ENCODE peak calls at places on chromosomes 11 and 22, in four cellular contexts. H is GM12878, W is K562, E is HepG2. A is an unnamed sample.

GRCh38 chr11:1930448-1930802 is 10.9 kb downstream of the TNNT3 start:
- DNase-seq in H (no peak), W (no peak), E (no peak), A (no peak)

GRCh38 chr22:47001288-47001687 is 238.8 kb downstream of the TBC1D22A start:
- DNase-seq in H (peak), W (no peak), E (no peak), A (no peak)

GRCh38 chr11:103936059-103936458 is 100.4 kb upstream of the DDI1 start:
- DNase-seq in H (no peak), W (no peak), E (no peak), A (no peak)

GRCh38 chr11:66720899-66721470 is 8.0 kb downstream of the SPTBN2 start:
- DNase-seq in H (no peak), W (no peak), E (no peak), A (no peak)

GRCh38 chr11:75239551-75240290 is 853 bp upstream of the TPBGL start:
- DNase-seq in H (no peak), W (no peak), E (no peak), A (no peak)

GRCh38 chr11:59822989-59823566 is 12.5 kb upstream of the MRPL16 start:
- DNase-seq in H (no peak), W (peak), E (peak), A (peak)

GRCh38 chr11:63622318-63622717 is 8.1 kb upstream of the PLAAT3 start:
- DNase-seq in H (no peak), W (no peak), E (peak), A (no peak)

GRCh38 chr11:62876712-62877111 is 4.0 kb upstream of the SLC3A2 start:
- DNase-seq in H (no peak), W (no peak), E (no peak), A (no peak)

GRCh38 chr11:19718976-19719375 is 6.3 kb downstream of the NAV2 start:
- DNase-seq in H (no peak), W (no peak), E (no peak), A (no peak)

GRCh38 chr11:125138966-125139365 is 25.6 kb upstream of the PKNOX2 start:
- DNase-seq in H (no peak), W (no peak), E (no peak), A (no peak)

GRCh38 chr11:45984192-45984591 is 61.7 kb downstream of the LARGE2 start:
- DNase-seq in H (no peak), W (no peak), E (no peak), A (peak)

DNA sequence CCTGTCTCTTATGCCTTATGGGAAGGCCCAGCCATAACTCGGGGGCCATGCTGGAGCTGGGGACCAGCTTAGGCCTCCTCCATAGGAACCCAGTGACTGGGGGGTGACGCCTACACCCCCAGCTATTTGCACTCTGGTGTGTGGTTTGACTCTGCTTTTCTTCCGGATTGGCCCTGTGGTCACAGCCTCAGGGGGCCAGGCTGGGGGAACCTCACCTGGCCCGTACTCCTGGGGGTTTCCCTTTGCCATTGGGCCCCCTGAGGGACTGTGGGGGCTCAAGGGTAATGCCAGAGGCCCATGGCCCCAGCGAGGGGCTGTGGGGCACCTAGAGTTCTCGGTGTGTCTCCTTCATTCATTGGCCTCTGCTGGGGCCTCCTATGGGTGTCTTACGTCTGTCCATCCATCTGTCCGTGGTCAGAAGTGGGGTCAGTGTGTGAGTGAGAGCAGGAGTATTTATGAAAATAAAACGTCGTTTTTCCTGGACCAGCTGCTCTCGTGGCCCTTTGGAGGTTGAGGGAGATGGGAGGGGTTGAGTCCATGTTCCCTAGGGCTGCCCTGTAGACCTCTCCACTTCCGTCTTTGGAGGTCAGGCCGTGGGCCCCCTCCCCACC is 6.3 kb upstream of the SH3BP1 start:
- DNase-seq in H (peak), W (no peak), E (no peak), A (no peak)
- TF ChIP-seq TARDBP in H (no peak), W (no peak), E (no peak), A (no peak)

GRCh38 chr11:12189543-12190235 is 79.3 kb downstream of the MICAL2 start:
- DNase-seq in H (no peak), W (no peak), E (no peak), A (no peak)
- TF ChIP-seq SP1 in H (no peak), W (no peak), E (no peak), A (no peak)

DNA sequence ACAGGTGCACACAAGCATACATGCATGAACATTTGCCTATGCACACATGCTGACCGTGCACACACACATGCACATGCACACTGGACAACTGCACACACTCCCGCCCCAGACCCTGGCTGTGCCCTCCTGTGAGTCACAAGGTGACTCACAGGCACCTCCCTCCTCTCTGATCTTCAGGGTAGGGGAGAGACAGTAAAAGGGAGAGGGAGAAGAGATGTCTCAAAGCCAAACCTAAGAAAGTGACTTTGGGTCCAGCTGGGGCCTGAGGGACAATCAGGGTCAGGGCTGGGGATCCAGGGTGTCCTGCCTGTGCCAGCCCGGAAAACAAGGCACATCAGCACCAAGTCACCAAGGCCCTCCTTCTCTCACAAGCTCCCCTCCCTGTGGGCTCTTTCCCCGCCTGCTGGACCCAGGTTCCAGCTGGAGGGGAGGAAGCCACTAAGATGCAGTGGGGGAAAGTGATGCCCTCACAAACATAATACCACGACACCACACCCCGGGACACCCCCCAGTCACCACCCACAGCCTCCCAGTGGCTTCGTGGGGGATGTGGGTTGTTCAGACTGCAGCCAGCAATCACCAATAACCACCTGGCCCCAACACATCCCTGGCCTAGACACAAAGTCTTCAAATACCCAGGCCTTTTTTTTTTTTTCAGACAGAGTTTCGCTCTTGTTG is 39.3 kb downstream of the PDGFB start:
- DNase-seq in H (no peak), W (peak), E (peak), A (no peak)
- TF ChIP-seq TARDBP in H (no peak), W (no peak), E (no peak), A (no peak)

GRCh38 chr11:91104237-91104636 is 881.4 kb upstream of the CHORDC1 start:
- DNase-seq in H (no peak), W (no peak), E (no peak), A (no peak)
- TF ChIP-seq SP1 in H (no peak), W (no peak), E (no peak), A (no peak)

GRCh38 chr11:22769081-22769480 is 60.5 kb downstream of the SVIP start:
- DNase-seq in H (no peak), W (no peak), E (no peak), A (no peak)
- TF ChIP-seq TARDBP in H (no peak), W (no peak), E (no peak), A (no peak)

DNA sequence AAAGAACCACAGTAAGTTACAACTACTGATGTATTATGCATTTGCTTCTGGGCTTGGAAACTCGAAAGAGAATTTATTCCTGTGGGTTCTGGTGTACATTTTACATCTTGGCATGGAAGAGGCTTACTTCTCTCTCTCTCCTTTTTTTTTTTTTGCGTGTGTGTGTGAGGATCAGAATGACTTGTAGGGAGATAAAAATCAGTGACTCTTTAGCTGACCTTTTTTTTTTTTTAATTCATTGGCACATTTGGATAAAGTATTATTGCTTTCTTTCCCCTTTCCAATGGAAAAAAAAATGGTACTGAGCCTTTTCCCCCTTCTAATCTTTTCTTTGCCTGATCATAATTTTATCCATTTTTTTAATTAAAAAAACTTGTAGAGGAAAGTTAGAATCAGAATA is 43.5 kb downstream of the EXT2 start:
- DNase-seq in H (no peak), W (no peak), E (no peak), A (no peak)
- TF ChIP-seq SP1 in H (no peak), W (no peak), E (no peak), A (no peak)

GRCh38 chr11:32043737-32044515 is 46.9 kb upstream of the RCN1 start:
- DNase-seq in H (no peak), W (no peak), E (no peak), A (no peak)
- TF ChIP-seq TARDBP in H (no peak), W (no peak), E (no peak), A (no peak)